ENCODE peak calls at places on chromosomes 7 and 10, in seven cellular contexts. V is HCT116, U is GM12878, B is K562, Q is SK-N-SH, Z is HepG2, Y is H1. R is an unnamed sample.

GRCh38 chr7:149285581-149285975 is 23.6 kb downstream of the ZNF783 start:
- DNase-seq in Y (no peak), V (no peak), Q (peak), B (no peak), Z (no peak), U (no peak), R (no peak)

GRCh38 chr7:101739757-101740398 is 77.5 kb upstream of the CUX1 start:
- DNase-seq in Q (no peak), B (no peak), Z (no peak), U (no peak), Y (no peak), V (no peak), R (no peak)

GRCh38 chr10:22022257-22023051 is 18.9 kb upstream of the DNAJC1 start:
- DNase-seq in Z (no peak), B (peak), Y (no peak), V (no peak), U (no peak), Q (peak), R (no peak)

GRCh38 chr10:43606323-43607198 is at the start of gene ZNF485:
- DNase-seq in B (peak), Y (peak), V (peak), Z (peak), U (no peak), Q (peak), R (peak)

GRCh38 chr10:87546971-87547413 is 42.3 kb downstream of the MINPP1 start:
- DNase-seq in U (no peak), Z (no peak), V (no peak), Y (no peak), B (no peak), Q (no peak), R (no peak)

GRCh38 chr10:88911851-88912250 is 31.8 kb downstream of the STAMBPL1 start:
- DNase-seq in Z (no peak), Y (no peak), B (no peak), V (no peak), U (no peak), Q (no peak), R (no peak)

GRCh38 chr7:105776068-105776790 is 100.2 kb downstream of the ATXN7L1 start:
- DNase-seq in U (no peak), Q (no peak), V (peak), B (peak), Z (peak), Y (peak), R (no peak)

GRCh38 chr10:100223879-100224278 is 5.5 kb downstream of the CHUK start:
- DNase-seq in V (no peak), B (no peak), Q (no peak), U (no peak), Y (no peak), Z (no peak), R (no peak)

GRCh38 chr7:152122540-152122939 is 97.1 kb downstream of the GALNT11 start:
- DNase-seq in Z (no peak), Q (no peak), Y (no peak), B (no peak), U (no peak), V (no peak), R (no peak)

GRCh38 chr10:132175401-132175800 is 11.3 kb upstream of the DPYSL4 start:
- DNase-seq in Z (no peak), Y (no peak), V (no peak), U (no peak), B (no peak), Q (no peak), R (no peak)

GRCh38 chr7:71308105-71308504 is 176.2 kb downstream of the GALNT17 start:
- DNase-seq in Q (no peak), U (no peak), Y (peak), V (no peak), B (no peak), Z (no peak), R (no peak)

GRCh38 chr7:16982640-16983103 is 100.9 kb upstream of the AGR3 start:
- DNase-seq in U (no peak), V (peak), Z (peak), Q (peak), Y (no peak), B (peak), R (peak)

GRCh38 chr10:44636625-44637024 is 251.7 kb upstream of the CXCL12 start:
- DNase-seq in V (no peak), Z (no peak), Y (no peak), Q (no peak), B (no peak), U (no peak), R (peak)

GRCh38 chr7:133436014-133436428 is 183.1 kb downstream of the EXOC4 start:
- DNase-seq in Q (no peak), B (no peak), Z (no peak), V (no peak), U (no peak), Y (no peak), R (no peak)

GRCh38 chr10:46552526-46553237 is 3.8 kb downstream of the GPRIN2 start:
- DNase-seq in B (no peak), Y (no peak), V (no peak), U (no peak), Q (no peak), Z (no peak), R (no peak)

GRCh38 chr7:131219277-131220041 is 108.2 kb upstream of the MKLN1 start:
- DNase-seq in Z (peak), V (no peak), Q (no peak), Y (no peak), U (no peak), B (no peak), R (no peak)

GRCh38 chr7:391961-392524 is 102.1 kb downstream of the FOXL3 start:
- DNase-seq in U (no peak), V (no peak), Q (peak), Y (no peak), Z (no peak), B (peak), R (no peak)

GRCh38 chr7:148722340-148723165 is 23.9 kb downstream of the CUL1 start:
- DNase-seq in Q (no peak), V (no peak), B (no peak), Z (peak), U (no peak), Y (no peak), R (no peak)

GRCh38 chr7:101635484-101635883 is 6.4 kb upstream of the MYL10 start:
- DNase-seq in B (no peak), Y (no peak), Q (peak), U (no peak), Z (no peak), V (no peak), R (no peak)

GRCh38 chr7:3927446-3928110 is 626.5 kb downstream of the SDK1 start:
- DNase-seq in Q (no peak), Y (no peak), U (no peak), B (no peak), Z (no peak), V (no peak), R (no peak)

DNA sequence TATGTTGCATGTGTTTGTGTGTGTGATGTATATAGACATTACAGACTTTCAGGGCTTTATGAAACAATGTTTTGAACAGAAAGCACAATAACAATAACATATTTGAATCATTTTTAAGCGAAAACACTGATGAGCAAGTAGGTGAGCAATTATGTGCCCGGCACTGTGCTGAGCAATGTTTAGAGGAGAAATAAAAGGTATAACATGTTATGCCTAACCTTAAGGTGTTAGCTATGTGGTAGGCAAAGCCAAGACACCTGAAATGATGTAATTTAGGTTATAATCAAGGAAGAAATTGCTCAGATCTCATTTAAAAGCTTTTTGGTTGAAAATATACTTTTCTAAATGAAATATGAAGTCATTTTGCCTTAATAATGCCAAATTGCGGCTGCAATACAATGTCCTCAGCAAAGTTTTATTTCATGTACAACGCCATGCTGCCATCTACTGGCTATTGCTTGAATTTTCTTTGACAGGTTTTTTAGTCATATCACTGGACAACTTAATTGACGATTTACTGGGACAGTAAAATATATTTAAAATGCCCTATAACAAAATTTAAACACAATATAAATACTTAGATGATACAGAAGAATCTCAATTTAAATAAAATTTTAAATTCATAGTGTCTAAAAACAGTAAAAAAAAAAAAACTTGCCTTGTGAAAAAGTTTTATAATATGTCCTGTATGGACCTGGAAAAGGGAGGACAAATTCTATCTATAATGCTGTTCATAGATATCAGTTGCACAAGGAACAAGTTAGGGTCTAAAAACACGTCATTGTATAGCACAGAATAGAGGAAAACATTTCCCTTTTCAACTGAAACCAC is 131.1 kb upstream of the CDK1 start:
- DNase-seq in Q (peak), V (peak), U (peak), Z (peak), B (peak), Y (no peak), R (peak)
- TF ChIP-seq JUND in Q (no peak), V (no peak), U (no peak), Z (no peak), B (no peak), Y (no peak), R (no peak)

GRCh38 chr7:26864309-26865093 is at the start of gene SKAP2:
- DNase-seq in B (peak), V (peak), Y (peak), U (peak), Q (peak), Z (peak), R (peak)

GRCh38 chr7:26865094-26865388 is 651 bp upstream of the SKAP2 start:
- DNase-seq in V (no peak), B (peak), Q (peak), Z (no peak), Y (no peak), U (no peak), R (no peak)

GRCh38 chr7:26863504-26864308 is 684 bp downstream of the SKAP2 start:
- DNase-seq in U (peak), Y (no peak), B (peak), Q (no peak), V (peak), Z (peak), R (no peak)

GRCh38 chr7:26868841-26869505 is 4.6 kb upstream of the SKAP2 start:
- DNase-seq in U (no peak), V (peak), Y (no peak), B (no peak), Z (no peak), Q (no peak), R (no peak)
- TF ChIP-seq JUND in U (no peak), V (peak), Y (no peak), B (no peak), Z (no peak), Q (no peak), R (no peak)

GRCh38 chr7:102864958-102865357 is 47.8 kb upstream of the LRRC17 start:
- DNase-seq in Z (no peak), V (no peak), U (no peak), Q (no peak), Y (no peak), B (no peak), R (no peak)

GRCh38 chr7:102872460-102872859 is 40.3 kb upstream of the LRRC17 start:
- DNase-seq in Q (no peak), Z (no peak), Y (no peak), V (no peak), U (no peak), B (no peak), R (no peak)

GRCh38 chr7:102869195-102869594 is 43.6 kb upstream of the LRRC17 start:
- DNase-seq in Y (no peak), V (no peak), Q (no peak), B (no peak), U (no peak), Z (peak), R (no peak)

GRCh38 chr7:102866480-102866879 is 46.3 kb upstream of the LRRC17 start:
- DNase-seq in V (no peak), Y (no peak), U (no peak), Z (no peak), Q (no peak), B (no peak), R (no peak)
- TF ChIP-seq JUND in V (no peak), Y (no peak), U (no peak), Z (no peak), Q (no peak), B (no peak), R (no peak)

DNA sequence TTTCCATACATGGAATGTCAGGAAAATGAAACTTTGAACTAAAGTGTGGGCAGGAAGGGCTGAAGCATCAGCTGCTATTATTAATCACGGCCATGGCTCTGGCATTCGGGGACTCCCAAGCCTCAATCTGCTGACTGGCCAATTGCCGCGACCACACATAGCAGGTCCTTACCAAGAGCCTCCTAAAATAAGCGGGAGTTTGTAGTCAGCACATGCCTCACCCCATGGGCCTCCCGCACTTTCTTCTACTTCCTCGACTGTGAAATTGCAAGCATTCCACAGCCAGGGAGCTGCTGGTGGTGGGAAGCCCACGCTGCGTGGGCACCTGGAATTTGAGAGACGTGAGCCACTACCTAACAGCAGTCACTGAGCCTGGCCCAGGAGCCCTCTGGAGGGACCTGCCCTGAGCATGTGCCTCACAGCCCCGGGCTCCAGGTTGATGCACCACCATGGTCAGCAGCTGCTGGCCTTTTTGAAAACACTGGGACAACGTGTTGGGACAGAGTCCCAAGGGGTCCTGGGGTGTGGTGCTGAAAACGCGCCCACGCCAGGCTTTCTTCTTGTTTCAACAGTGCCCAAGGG is 211.4 kb downstream of the TNS3 start:
- DNase-seq in Q (no peak), U (no peak), Z (no peak), Y (no peak), V (no peak), B (no peak), R (no peak)
- TF ChIP-seq JUND in Q (no peak), U (no peak), Z (no peak), Y (no peak), V (no peak), B (no peak), R (no peak)

GRCh38 chr7:50725774-50726173 is 56.9 kb downstream of the GRB10 start:
- DNase-seq in U (no peak), V (no peak), Z (no peak), Y (no peak), Q (no peak), B (no peak), R (no peak)
- TF ChIP-seq JUND in U (no peak), V (no peak), Z (no peak), Y (no peak), Q (no peak), B (no peak), R (no peak)

DNA sequence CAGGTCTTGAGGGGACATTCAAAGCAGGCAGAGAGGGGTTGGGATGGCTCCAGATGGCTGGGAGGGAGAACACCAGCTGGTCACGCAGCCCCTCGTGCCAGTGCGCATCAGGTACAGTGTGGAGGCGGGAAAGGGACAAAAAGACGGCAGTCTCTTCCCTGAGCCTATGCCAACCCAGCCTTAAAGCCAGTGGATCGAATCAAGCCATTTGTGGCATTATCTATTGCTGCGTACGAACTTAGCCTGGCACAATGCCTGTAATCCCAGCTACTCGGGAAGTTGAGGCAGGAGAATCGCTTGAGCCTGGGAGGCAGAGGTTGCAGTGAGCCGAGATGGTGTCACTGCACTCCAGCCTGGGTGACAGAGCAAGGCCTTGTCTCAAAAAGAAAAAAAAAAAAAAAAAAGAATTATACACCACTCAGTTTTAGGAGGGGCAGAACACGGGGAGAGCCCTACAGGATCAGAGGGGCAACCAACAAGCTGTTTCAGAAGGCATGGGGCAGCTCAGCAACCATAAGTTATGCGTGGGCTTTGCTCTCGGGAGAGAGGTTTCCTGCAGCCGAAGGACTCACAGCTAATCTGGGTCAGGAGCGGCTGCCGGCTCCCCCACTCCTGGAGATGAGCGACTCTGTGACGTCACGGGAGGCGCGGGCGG is 357 bp upstream of the NDUFB2 start:
- DNase-seq in U (no peak), Q (peak), V (peak), B (peak), Z (peak), Y (no peak), R (peak)
- TF ChIP-seq JUND in U (peak), Q (no peak), V (no peak), B (peak), Z (no peak), Y (no peak), R (no peak)

GRCh38 chr10:118692911-118693310 is 61.9 kb downstream of the CACUL1 start:
- DNase-seq in V (no peak), Z (no peak), B (no peak), Q (peak), Y (no peak), U (no peak), R (no peak)
- TF ChIP-seq JUND in V (no peak), Z (no peak), B (no peak), Q (peak), Y (no peak), U (no peak), R (no peak)

DNA sequence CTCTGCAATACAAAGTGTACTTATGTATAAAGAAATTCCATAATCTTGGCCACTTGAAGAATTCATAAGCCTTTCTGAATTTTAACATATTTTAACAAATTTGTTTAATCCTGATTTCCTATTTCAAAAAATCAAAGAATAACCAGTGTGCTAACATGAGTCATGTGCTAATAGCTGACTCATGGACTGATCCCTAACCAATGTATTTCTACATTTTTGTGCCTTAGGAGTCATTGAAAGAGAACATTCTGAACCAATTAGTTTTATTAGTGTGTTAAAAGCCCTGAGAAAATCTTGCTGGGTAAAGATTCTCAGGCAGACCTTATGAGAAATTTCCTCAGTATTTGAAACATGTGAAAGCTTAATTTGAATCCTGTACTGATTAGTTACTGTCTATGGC is 73.1 kb upstream of the CCAR1 start:
- DNase-seq in Y (no peak), V (no peak), B (no peak), Q (no peak), Z (peak), U (no peak), R (no peak)
- TF ChIP-seq JUND in Y (no peak), V (peak), B (no peak), Q (peak), Z (no peak), U (no peak), R (no peak)

R was measured in T47D.